ENCODE peak calls at places on chromosomes 11 and 22, in four cellular contexts. One of them, this sample, is unnamed.

GRCh38 chr11:66728760-66729385 is at the start of gene SPTBN2:
- DNase-seq in tibial artery: no peak
- DNase-seq in iPS DF 6.9: no peak
- DNase-seq in CD4-positive, alpha-beta memory T cell: no peak
- DNase-seq in this sample: no peak

GRCh38 chr11:32615422-32615821 is 31.8 kb downstream of the EIF3M start:
- DNase-seq in iPS DF 6.9: no peak
- DNase-seq in CD4-positive, alpha-beta memory T cell: no peak
- DNase-seq in tibial artery: no peak
- DNase-seq in this sample: no peak

GRCh38 chr11:87150936-87151335 is 113.2 kb downstream of the TMEM135 start:
- DNase-seq in iPS DF 6.9: no peak
- DNase-seq in tibial artery: no peak
- DNase-seq in CD4-positive, alpha-beta memory T cell: no peak
- DNase-seq in this sample: no peak

GRCh38 chr11:117803896-117804295 is 6.9 kb upstream of the DSCAML1 start:
- DNase-seq in iPS DF 6.9: no peak
- DNase-seq in CD4-positive, alpha-beta memory T cell: no peak
- DNase-seq in tibial artery: no peak
- DNase-seq in this sample: no peak

GRCh38 chr11:123438191-123438627 is 8.1 kb downstream of the GRAMD1B start:
- DNase-seq in iPS DF 6.9: no peak
- DNase-seq in tibial artery: peak; percentile 45
- DNase-seq in CD4-positive, alpha-beta memory T cell: no peak
- DNase-seq in this sample: no peak

GRCh38 chr11:74138572-74138971 is 32.2 kb downstream of the C2CD3 start:
- DNase-seq in iPS DF 6.9: no peak
- DNase-seq in tibial artery: no peak
- DNase-seq in CD4-positive, alpha-beta memory T cell: no peak
- DNase-seq in this sample: no peak

GRCh38 chr22:40220316-40221054 is 42.8 kb downstream of the TNRC6B start:
- DNase-seq in CD4-positive, alpha-beta memory T cell: no peak
- DNase-seq in tibial artery: no peak
- DNase-seq in iPS DF 6.9: no peak
- DNase-seq in this sample: no peak

GRCh38 chr11:129888451-129888850 is 6.9 kb downstream of the NFRKB start:
- DNase-seq in CD4-positive, alpha-beta memory T cell: peak; percentile 49
- DNase-seq in tibial artery: no peak
- DNase-seq in iPS DF 6.9: no peak
- DNase-seq in this sample: no peak

GRCh38 chr11:126989942-126990715 is 10.4 kb downstream of the KIRREL3 start:
- DNase-seq in tibial artery: peak; percentile 70
- DNase-seq in CD4-positive, alpha-beta memory T cell: no peak
- DNase-seq in iPS DF 6.9: peak; percentile 74
- DNase-seq in this sample: no peak

GRCh38 chr22:20160041-20160440 is 9.2 kb upstream of the CCDC188 start:
- DNase-seq in iPS DF 6.9: no peak
- DNase-seq in CD4-positive, alpha-beta memory T cell: no peak
- DNase-seq in tibial artery: no peak
- DNase-seq in this sample: no peak

GRCh38 chr22:33496112-33496511 is 424.2 kb downstream of the LARGE1 start:
- DNase-seq in CD4-positive, alpha-beta memory T cell: no peak
- DNase-seq in iPS DF 6.9: no peak
- DNase-seq in tibial artery: no peak
- DNase-seq in this sample: no peak

GRCh38 chr11:33347490-33348125 is 90.4 kb downstream of the HIPK3 start:
- DNase-seq in CD4-positive, alpha-beta memory T cell: no peak
- DNase-seq in tibial artery: no peak
- DNase-seq in iPS DF 6.9: no peak
- DNase-seq in this sample: no peak

GRCh38 chr11:93986716-93987115 is 34.4 kb upstream of the HEPHL1 start:
- DNase-seq in iPS DF 6.9: no peak
- DNase-seq in tibial artery: no peak
- DNase-seq in CD4-positive, alpha-beta memory T cell: no peak
- DNase-seq in this sample: no peak

GRCh38 chr22:50184004-50184461 is 1.7 kb upstream of the TRABD start:
- DNase-seq in iPS DF 6.9: no peak
- DNase-seq in tibial artery: peak; percentile 85
- DNase-seq in CD4-positive, alpha-beta memory T cell: peak; percentile 40
- DNase-seq in this sample: no peak

GRCh38 chr11:11332141-11332710 is 20.8 kb downstream of the CSNK2A3 start:
- DNase-seq in tibial artery: no peak
- DNase-seq in iPS DF 6.9: no peak
- DNase-seq in CD4-positive, alpha-beta memory T cell: no peak
- DNase-seq in this sample: no peak

GRCh38 chr22:47308886-47309285 is 546.4 kb downstream of the TBC1D22A start:
- DNase-seq in tibial artery: no peak
- DNase-seq in CD4-positive, alpha-beta memory T cell: no peak
- DNase-seq in iPS DF 6.9: no peak
- DNase-seq in this sample: peak; percentile 12

GRCh38 chr11:69516526-69516925 is 35.1 kb downstream of the LINC01488 start:
- DNase-seq in tibial artery: no peak
- DNase-seq in iPS DF 6.9: no peak
- DNase-seq in CD4-positive, alpha-beta memory T cell: no peak
- DNase-seq in this sample: no peak

GRCh38 chr11:7208391-7208790 is 43.3 kb upstream of the SYT9 start:
- DNase-seq in CD4-positive, alpha-beta memory T cell: no peak
- DNase-seq in tibial artery: no peak
- DNase-seq in iPS DF 6.9: no peak
- DNase-seq in this sample: no peak

GRCh38 chr22:40753114-40753513 is 66.0 kb downstream of the SLC25A17 start:
- DNase-seq in tibial artery: no peak
- DNase-seq in CD4-positive, alpha-beta memory T cell: no peak
- DNase-seq in iPS DF 6.9: no peak
- DNase-seq in this sample: no peak

GRCh38 chr22:22215659-22216449 is 28.7 kb upstream of the VPREB1 start:
- DNase-seq in iPS DF 6.9: no peak
- DNase-seq in tibial artery: no peak
- DNase-seq in CD4-positive, alpha-beta memory T cell: no peak
- DNase-seq in this sample: no peak

GRCh38 chr11:131692151-131692550 is 321.7 kb downstream of the NTM start:
- DNase-seq in tibial artery: no peak
- DNase-seq in iPS DF 6.9: no peak
- DNase-seq in CD4-positive, alpha-beta memory T cell: no peak
- DNase-seq in this sample: no peak

GRCh38 chr22:43471186-43471585 is 59.4 kb downstream of the MPPED1 start:
- DNase-seq in iPS DF 6.9: no peak
- DNase-seq in tibial artery: no peak
- DNase-seq in CD4-positive, alpha-beta memory T cell: no peak
- DNase-seq in this sample: no peak

GRCh38 chr11:35030716-35031213 is 108.2 kb upstream of the CD44 start:
- DNase-seq in tibial artery: peak; percentile 87
- DNase-seq in CD4-positive, alpha-beta memory T cell: peak; percentile 75
- DNase-seq in iPS DF 6.9: no peak
- DNase-seq in this sample: peak; percentile 81

GRCh38 chr11:396948-397548 is 3.0 kb downstream of the PKP3 start:
- DNase-seq in CD4-positive, alpha-beta memory T cell: peak; percentile 46
- DNase-seq in tibial artery: no peak
- DNase-seq in iPS DF 6.9: no peak
- DNase-seq in this sample: no peak

GRCh38 chr22:46638601-46639431 is 18.6 kb downstream of the GRAMD4 start:
- DNase-seq in iPS DF 6.9: no peak
- DNase-seq in CD4-positive, alpha-beta memory T cell: no peak
- DNase-seq in tibial artery: no peak
- DNase-seq in this sample: no peak

GRCh38 chr11:118009821-118010737 is 23.9 kb downstream of the IL10RA start:
- DNase-seq in iPS DF 6.9: no peak
- DNase-seq in CD4-positive, alpha-beta memory T cell: no peak
- DNase-seq in tibial artery: no peak
- DNase-seq in this sample: no peak

GRCh38 chr11:33622806-33623205 is 77.8 kb downstream of the C11orf91 start:
- DNase-seq in tibial artery: no peak
- DNase-seq in iPS DF 6.9: no peak
- DNase-seq in CD4-positive, alpha-beta memory T cell: no peak
- DNase-seq in this sample: no peak

GRCh38 chr22:48103126-48103875 is 1340.9 kb downstream of the TBC1D22A start:
- DNase-seq in iPS DF 6.9: no peak
- DNase-seq in CD4-positive, alpha-beta memory T cell: no peak
- DNase-seq in tibial artery: no peak
- DNase-seq in this sample: peak; percentile 22

GRCh38 chr11:28529540-28530410 is 421.6 kb downstream of the METTL15 start:
- DNase-seq in tibial artery: no peak
- DNase-seq in CD4-positive, alpha-beta memory T cell: no peak
- DNase-seq in iPS DF 6.9: peak; percentile 13
- DNase-seq in this sample: no peak

GRCh38 chr11:19777032-19777341 is 64.3 kb downstream of the NAV2 start:
- DNase-seq in iPS DF 6.9: no peak
- DNase-seq in tibial artery: no peak
- DNase-seq in CD4-positive, alpha-beta memory T cell: no peak
- DNase-seq in this sample: no peak

GRCh38 chr11:80598905-80599304 is 1158.1 kb upstream of the TENM4 start:
- DNase-seq in tibial artery: no peak
- DNase-seq in iPS DF 6.9: no peak
- DNase-seq in CD4-positive, alpha-beta memory T cell: no peak
- DNase-seq in this sample: no peak
- H3K27ac ChIP-seq in tibial artery: no peak overlapping the region
- H3K27ac ChIP-seq in iPS DF 6.9: no peak overlapping the region
- H3K27ac ChIP-seq in CD4-positive, alpha-beta memory T cell: no peak overlapping the region
- H3K27ac ChIP-seq in this sample: no peak overlapping the region

GRCh38 chr11:3162410-3163240 is 2.5 kb downstream of the OSBPL5 start:
- DNase-seq in CD4-positive, alpha-beta memory T cell: no peak
- DNase-seq in tibial artery: peak; percentile 66
- DNase-seq in iPS DF 6.9: no peak
- DNase-seq in this sample: no peak
- H3K4me3 ChIP-seq in CD4-positive, alpha-beta memory T cell: no peak overlapping the region
- H3K4me3 ChIP-seq in tibial artery: peak overlapping the region; percentile 83
- H3K4me3 ChIP-seq in iPS DF 6.9: no peak overlapping the region
- H3K4me3 ChIP-seq in this sample: peak overlapping the region; percentile 87

DNA sequence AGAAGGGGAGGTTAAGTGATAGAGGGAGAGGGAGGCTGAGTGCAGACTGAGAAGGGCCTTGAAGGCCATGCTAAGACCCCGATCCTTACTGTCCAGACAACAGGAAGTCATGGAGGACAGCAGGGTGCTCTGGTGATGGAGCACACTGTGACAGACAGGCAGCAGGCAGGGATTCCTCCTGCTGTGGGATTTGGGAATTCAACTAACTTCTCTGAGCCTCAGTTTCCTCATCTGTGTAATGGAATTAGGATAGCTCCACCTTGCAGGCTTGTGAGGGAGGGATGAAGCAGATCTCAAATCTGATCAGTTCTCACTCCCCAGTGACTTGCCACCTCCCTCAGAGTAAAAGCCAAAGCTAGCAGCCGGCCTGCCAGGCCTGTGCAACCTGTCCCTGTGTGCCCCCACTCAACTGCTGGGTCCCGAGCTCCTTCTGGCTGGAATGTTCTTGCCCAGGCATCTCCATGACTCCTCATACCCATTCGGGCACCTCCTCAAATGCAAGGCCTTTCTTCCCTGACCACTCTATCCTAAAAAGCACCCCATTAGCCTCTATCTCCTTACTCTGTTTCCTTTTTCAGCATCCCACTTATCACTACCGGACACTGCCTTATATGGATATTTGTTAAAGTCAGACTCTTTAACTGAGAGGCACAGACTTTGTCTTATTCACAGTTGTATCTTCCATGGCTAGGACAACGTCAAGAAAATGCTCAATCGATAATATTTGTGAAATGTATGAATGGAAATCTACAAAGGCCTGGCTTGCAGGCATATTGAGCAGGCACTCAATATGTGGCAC is 9.5 kb downstream of the ARAP1 start:
- DNase-seq in CD4-positive, alpha-beta memory T cell: no peak
- DNase-seq in tibial artery: no peak
- DNase-seq in iPS DF 6.9: no peak
- DNase-seq in this sample: no peak
- H3K4me1 ChIP-seq in CD4-positive, alpha-beta memory T cell: peaks cover 75% of the 10 kb centered on the region
- H3K4me1 ChIP-seq in tibial artery: no peaks in the 10 kb centered on the region
- H3K4me1 ChIP-seq in iPS DF 6.9: peaks cover 11% of the 10 kb centered on the region
- H3K4me1 ChIP-seq in this sample: peaks cover 39% of the 10 kb centered on the region

GRCh38 chr22:25025586-25025985 is 73.1 kb downstream of the KIAA1671 start:
- DNase-seq in CD4-positive, alpha-beta memory T cell: no peak
- DNase-seq in tibial artery: no peak
- DNase-seq in iPS DF 6.9: no peak
- DNase-seq in this sample: no peak
- H3K27ac ChIP-seq in CD4-positive, alpha-beta memory T cell: no peak overlapping the region
- H3K27ac ChIP-seq in tibial artery: peak overlapping the region; percentile 33
- H3K27ac ChIP-seq in iPS DF 6.9: no peak overlapping the region
- H3K27ac ChIP-seq in this sample: peak overlapping the region; percentile 59

DNA sequence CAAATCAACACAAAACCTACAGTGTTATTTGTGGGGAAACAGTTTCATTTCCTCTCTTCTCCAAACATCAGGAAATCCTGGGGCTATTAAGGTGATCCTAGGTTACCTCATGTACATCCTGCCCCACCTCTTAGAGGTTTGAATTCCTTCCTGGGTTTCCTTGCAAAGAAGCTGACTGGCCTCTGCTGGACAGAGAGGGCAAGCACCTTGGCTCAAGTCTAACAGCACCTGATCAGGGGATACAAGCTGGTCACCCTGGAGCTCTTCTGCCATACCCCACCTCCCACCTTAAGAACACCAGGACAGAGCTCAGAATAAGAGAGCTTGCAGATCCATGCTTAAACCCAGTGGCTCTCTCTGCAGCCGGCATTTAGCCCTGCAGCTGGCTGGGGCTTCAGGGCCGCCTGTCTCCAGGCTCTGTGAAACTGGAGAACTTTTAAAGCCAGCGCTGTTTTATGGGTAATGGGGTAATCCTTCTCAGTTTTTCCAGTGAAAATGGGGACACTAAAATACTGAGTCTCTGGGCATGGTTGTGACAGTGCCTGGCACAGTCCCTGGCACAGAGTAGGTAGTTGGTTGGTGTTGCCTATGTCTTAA is 386.6 kb upstream of the NARS2 start:
- DNase-seq in iPS DF 6.9: peak; percentile 37
- DNase-seq in CD4-positive, alpha-beta memory T cell: no peak
- DNase-seq in tibial artery: no peak
- DNase-seq in this sample: no peak
- H3K4me3 ChIP-seq in iPS DF 6.9: no peak overlapping the region
- H3K4me3 ChIP-seq in CD4-positive, alpha-beta memory T cell: no peak overlapping the region
- H3K4me3 ChIP-seq in tibial artery: no peak overlapping the region
- H3K4me3 ChIP-seq in this sample: no peak overlapping the region

GRCh38 chr11:16610213-16610737 is 128.2 kb upstream of the C11orf58 start:
- DNase-seq in CD4-positive, alpha-beta memory T cell: no peak
- DNase-seq in iPS DF 6.9: no peak
- DNase-seq in tibial artery: no peak
- DNase-seq in this sample: no peak

GRCh38 chr11:16610738-16611388 is 127.6 kb upstream of the C11orf58 start:
- DNase-seq in CD4-positive, alpha-beta memory T cell: no peak
- DNase-seq in tibial artery: no peak
- DNase-seq in iPS DF 6.9: no peak
- DNase-seq in this sample: no peak

GRCh38 chr11:16611395-16612233 is 126.8 kb upstream of the C11orf58 start:
- DNase-seq in CD4-positive, alpha-beta memory T cell: no peak
- DNase-seq in tibial artery: no peak
- DNase-seq in iPS DF 6.9: no peak
- DNase-seq in this sample: no peak

GRCh38 chr11:16607675-16608644 is 130.5 kb upstream of the C11orf58 start:
- DNase-seq in tibial artery: peak; percentile 88
- DNase-seq in CD4-positive, alpha-beta memory T cell: no peak
- DNase-seq in iPS DF 6.9: no peak
- DNase-seq in this sample: peak; percentile 68

GRCh38 chr11:16609769-16610168 is 128.7 kb upstream of the C11orf58 start:
- DNase-seq in tibial artery: no peak
- DNase-seq in CD4-positive, alpha-beta memory T cell: no peak
- DNase-seq in iPS DF 6.9: no peak
- DNase-seq in this sample: no peak
- H3K4me1 ChIP-seq in tibial artery: peaks cover 19% of the 10 kb centered on the region
- H3K4me1 ChIP-seq in CD4-positive, alpha-beta memory T cell: peaks cover 49% of the 10 kb centered on the region
- H3K4me1 ChIP-seq in iPS DF 6.9: peaks cover 2% of the 10 kb centered on the region
- H3K4me1 ChIP-seq in this sample: peaks cover 52% of the 10 kb centered on the region

GRCh38 chr11:45658292-45658991 is 7.0 kb downstream of the CHST1 start:
- DNase-seq in iPS DF 6.9: no peak
- DNase-seq in tibial artery: peak; percentile 90
- DNase-seq in CD4-positive, alpha-beta memory T cell: no peak
- DNase-seq in this sample: no peak
- H3K27ac ChIP-seq in iPS DF 6.9: no peak overlapping the region
- H3K27ac ChIP-seq in tibial artery: peak overlapping the region; percentile 45
- H3K27ac ChIP-seq in CD4-positive, alpha-beta memory T cell: no peak overlapping the region
- H3K27ac ChIP-seq in this sample: no peak overlapping the region

This sample was measured in suprapubic skin.